ENCODE peak calls at places on chromosomes 4 and X, in eight cellular contexts. A is germinal center; N is fibroblast of mammary gland; C is activated naive CD8-positive, alpha-beta T cell treated with anti-CD3 and anti-CD28 coated beads, Interleukin-2, amount 50 U/mL, for 24 hours; M is NB4; K is naive thymus-derived CD4-positive, alpha-beta T cell; H is Right ventricle myocardium superior; E is DMS79 treated with DMSO at 0.1 percent for 48 hours. V is an unnamed sample.

GRCh38 chr4:82561745-82562552 is at the start of gene TMEM150C:
- DNase-seq in N (peak), H (peak), M (peak), A (peak), E (peak), K (no peak), C (peak), V (no peak)

GRCh38 chr4:6945052-6945409 is 35.4 kb downstream of the TBC1D14 start:
- DNase-seq in E (no peak), A (no peak), H (no peak), K (no peak), C (no peak), N (no peak), M (no peak), V (no peak)

GRCh38 chr4:38177035-38177791 is 217.0 kb downstream of the PTTG2 start:
- DNase-seq in A (no peak), C (peak), E (no peak), K (no peak), N (peak), H (peak), M (peak), V (no peak)

GRCh38 chr4:33658971-33659370 is 2585.3 kb downstream of the ARAP2 start:
- DNase-seq in M (no peak), H (no peak), A (no peak), N (peak), K (no peak), C (no peak), E (no peak), V (no peak)

GRCh38 chr4:24057915-24058559 is 168.2 kb upstream of the PPARGC1A start:
- DNase-seq in C (no peak), K (no peak), A (no peak), N (no peak), E (no peak), M (no peak), H (no peak), V (no peak)

GRCh38 chrX:150968862-150969720 is 14.0 kb upstream of the HMGB3 start:
- DNase-seq in A (no peak), H (no peak), K (no peak), M (no peak), N (no peak), C (no peak), E (no peak), V (no peak)

GRCh38 chrX:40908857-40909475 is 173.6 kb upstream of the MED14 start:
- DNase-seq in N (peak), M (no peak), C (no peak), E (no peak), H (no peak), K (no peak), A (no peak), V (no peak)

GRCh38 chr4:158322119-158322518 is 111.8 kb downstream of the TMEM144 start:
- DNase-seq in H (no peak), M (no peak), A (no peak), K (no peak), E (no peak), N (no peak), C (no peak), V (no peak)

GRCh38 chr4:1683371-1683902 is 676 bp downstream of the FAM53A start:
- DNase-seq in M (peak), C (peak), E (no peak), N (peak), A (peak), K (no peak), H (peak), V (peak)

GRCh38 chrX:13077168-13077567 is 32.7 kb upstream of the FAM9C start:
- DNase-seq in N (peak), H (no peak), C (no peak), M (peak), K (no peak), A (no peak), E (no peak), V (no peak)

GRCh38 chr4:48290146-48290772 is 20.6 kb upstream of the TEC start:
- DNase-seq in K (no peak), A (peak), H (no peak), N (peak), M (peak), C (peak), E (no peak), V (no peak)

GRCh38 chr4:151865327-151865726 is 104.5 kb upstream of the GATB start:
- DNase-seq in K (no peak), M (peak), N (no peak), A (no peak), C (no peak), E (no peak), H (peak), V (no peak)

GRCh38 chrX:2664497-2664896 is 26.6 kb upstream of the CD99 start:
- DNase-seq in M (no peak), N (peak), K (no peak), H (peak), A (no peak), E (no peak), C (no peak), V (peak)

GRCh38 chr4:8704632-8705031 is 112.1 kb downstream of the CPZ start:
- DNase-seq in K (no peak), E (no peak), M (no peak), A (no peak), H (no peak), N (no peak), C (no peak), V (no peak)

GRCh38 chr4:60617731-60618130 is 582.4 kb upstream of the ADGRL3 start:
- DNase-seq in K (no peak), E (no peak), M (no peak), H (no peak), N (no peak), A (no peak), C (no peak), V (no peak)

GRCh38 chr4:2126309-2127043 is 67.3 kb downstream of the NAT8L start:
- DNase-seq in C (no peak), K (no peak), H (no peak), M (no peak), E (no peak), N (no peak), A (no peak), V (no peak)

GRCh38 chr4:185700048-185700447 is 111.9 kb downstream of the SORBS2 start:
- DNase-seq in E (no peak), N (peak), H (no peak), M (no peak), K (no peak), A (no peak), C (no peak), V (no peak)

GRCh38 chr4:10354746-10355145 is 102.5 kb downstream of the ZNF518B start:
- DNase-seq in M (no peak), A (no peak), C (no peak), E (peak), K (no peak), N (no peak), H (no peak), V (no peak)

GRCh38 chr4:177010421-177010820 is 217.7 kb upstream of the VEGFC start:
- DNase-seq in C (no peak), E (no peak), A (no peak), H (no peak), N (peak), M (no peak), K (no peak), V (no peak)

GRCh38 chr4:77538144-77538543 is 67.5 kb upstream of the CXCL13 start:
- DNase-seq in E (peak), A (no peak), H (no peak), K (no peak), C (no peak), M (no peak), N (peak), V (no peak)

GRCh38 chrX:10922158-10922557 is 189.0 kb upstream of the HCCS start:
- DNase-seq in C (no peak), N (peak), E (peak), A (no peak), K (no peak), H (no peak), M (no peak), V (no peak)

GRCh38 chr4:78720994-78721677 is 55.0 kb upstream of the BMP2K start:
- DNase-seq in K (no peak), A (no peak), C (peak), H (no peak), E (no peak), N (no peak), M (no peak), V (no peak)

GRCh38 chr4:41881931-41882621 is 53.2 kb upstream of the TMEM33 start:
- DNase-seq in M (no peak), N (no peak), A (no peak), H (no peak), E (no peak), K (no peak), C (no peak), V (no peak)

GRCh38 chr4:168771251-168771650 is 238.8 kb downstream of the CBR4 start:
- DNase-seq in E (no peak), M (no peak), C (no peak), K (no peak), N (no peak), A (no peak), H (no peak), V (no peak)

V was measured in brain pericyte.